ENCODE peak calls at places on chromosomes 2 and 18, in eight cellular contexts. S, K, C, H, M, F, O and I are unnamed samples.

GRCh38 chr18:12359515-12359927 is 17.5 kb downstream of the AFG3L2 start:
- DNase-seq in S (no peak), K (peak), M (peak), C (peak), F (peak), H (no peak), O (peak), I (peak)

GRCh38 chr2:239369631-239370161 is 31.1 kb downstream of the HDAC4 start:
- DNase-seq in F (no peak), H (no peak), M (peak), K (no peak), O (peak), S (no peak), C (no peak), I (no peak)

GRCh38 chr2:190841707-190842505 is 38.7 kb upstream of the GLS start:
- DNase-seq in F (peak), O (peak), S (no peak), H (no peak), K (peak), M (peak), C (no peak), I (peak)

GRCh38 chr2:28972778-28973335 is 8.2 kb upstream of the TOGARAM2 start:
- DNase-seq in F (no peak), M (no peak), K (peak), O (peak), H (no peak), C (no peak), S (no peak), I (peak)

GRCh38 chr2:10249798-10250197 is 52.9 kb upstream of the HPCAL1 start:
- DNase-seq in C (no peak), H (no peak), M (no peak), F (no peak), O (no peak), S (no peak), K (no peak), I (no peak)

GRCh38 chr2:232457121-232458011 is 1.4 kb downstream of the ALPI start:
- DNase-seq in S (no peak), O (no peak), K (no peak), C (no peak), F (no peak), H (no peak), M (no peak), I (no peak)

GRCh38 chr2:53432921-53433320 is 334.7 kb upstream of the CHAC2 start:
- DNase-seq in K (peak), F (no peak), O (peak), M (no peak), C (no peak), H (no peak), S (no peak), I (no peak)

GRCh38 chr2:118019821-118020220 is 6.0 kb upstream of the CCDC93 start:
- DNase-seq in K (no peak), C (no peak), O (no peak), M (no peak), F (no peak), H (no peak), S (no peak), I (no peak)

GRCh38 chr2:174632847-174633620 is 35.4 kb upstream of the WIPF1 start:
- DNase-seq in K (no peak), S (no peak), M (peak), C (peak), H (no peak), F (peak), O (no peak), I (peak)

GRCh38 chr2:231356474-231356849 is 39.0 kb upstream of the B3GNT7 start:
- DNase-seq in C (no peak), O (no peak), H (peak), K (no peak), S (peak), M (no peak), F (no peak), I (peak)

GRCh38 chr2:128644745-128645256 is 326.1 kb upstream of the HS6ST1 start:
- DNase-seq in O (no peak), K (peak), S (no peak), M (no peak), H (no peak), F (no peak), C (no peak), I (peak)

GRCh38 chr18:48930926-48931325 is 19.8 kb downstream of the SMAD7 start:
- DNase-seq in H (no peak), F (no peak), O (no peak), M (no peak), S (no peak), C (no peak), K (no peak), I (no peak)

GRCh38 chr2:170052151-170052550 is 125.8 kb upstream of the MYO3B start:
- DNase-seq in H (no peak), F (peak), M (peak), S (no peak), K (peak), O (peak), C (no peak), I (no peak)

GRCh38 chr2:155266579-155266978 is 568.1 kb downstream of the KCNJ3 start:
- DNase-seq in S (no peak), M (no peak), K (no peak), C (no peak), O (no peak), F (no peak), H (no peak), I (no peak)

GRCh38 chr2:144514731-144515424 is 5.0 kb downstream of the ZEB2 start:
- DNase-seq in O (no peak), C (no peak), K (no peak), M (peak), F (no peak), S (no peak), H (no peak), I (no peak)

GRCh38 chr2:11397046-11397445 is 52.6 kb upstream of the ROCK2 start:
- DNase-seq in S (no peak), O (no peak), K (no peak), F (no peak), M (no peak), H (no peak), C (no peak), I (no peak)

GRCh38 chr2:46780801-46781445 is 134.7 kb downstream of the MCFD2 start:
- DNase-seq in M (peak), H (no peak), F (peak), C (peak), O (no peak), K (no peak), S (no peak), I (peak)

GRCh38 chr2:62527478-62528210 is 21.6 kb upstream of the TMEM17 start:
- DNase-seq in S (no peak), F (no peak), K (no peak), H (no peak), O (no peak), M (peak), C (no peak), I (no peak)

GRCh38 chr2:9554841-9555337 is 741 bp downstream of the ADAM17 start:
- DNase-seq in S (no peak), K (peak), H (no peak), C (peak), F (peak), M (peak), O (peak), I (peak)

GRCh38 chr2:168687314-168687713 is 115.1 kb upstream of the NOSTRIN start:
- DNase-seq in H (no peak), S (no peak), O (peak), F (peak), C (no peak), M (peak), K (peak), I (peak)

GRCh38 chr2:152632736-152633135 is 84.5 kb downstream of the PRPF40A start:
- DNase-seq in O (no peak), S (no peak), F (no peak), K (no peak), M (no peak), C (no peak), H (no peak), I (no peak)

GRCh38 chr2:133231264-133231663 is 337.0 kb downstream of the NCKAP5 start:
- DNase-seq in F (no peak), M (no peak), O (no peak), S (no peak), K (no peak), C (no peak), H (no peak), I (no peak)

GRCh38 chr18:22871809-22872525 is 61.2 kb upstream of the RBBP8 start:
- DNase-seq in O (no peak), F (peak), H (no peak), S (no peak), M (peak), K (no peak), C (no peak), I (peak)

GRCh38 chr2:145682536-145683157 is 1162.7 kb upstream of the ZEB2 start:
- DNase-seq in K (peak), C (no peak), S (no peak), M (peak), F (no peak), H (no peak), O (peak), I (no peak)

GRCh38 chr2:100017633-100018032 is 124.8 kb downstream of the AFF3 start:
- DNase-seq in H (no peak), M (peak), F (peak), S (no peak), O (no peak), C (no peak), K (no peak), I (no peak)

DNA sequence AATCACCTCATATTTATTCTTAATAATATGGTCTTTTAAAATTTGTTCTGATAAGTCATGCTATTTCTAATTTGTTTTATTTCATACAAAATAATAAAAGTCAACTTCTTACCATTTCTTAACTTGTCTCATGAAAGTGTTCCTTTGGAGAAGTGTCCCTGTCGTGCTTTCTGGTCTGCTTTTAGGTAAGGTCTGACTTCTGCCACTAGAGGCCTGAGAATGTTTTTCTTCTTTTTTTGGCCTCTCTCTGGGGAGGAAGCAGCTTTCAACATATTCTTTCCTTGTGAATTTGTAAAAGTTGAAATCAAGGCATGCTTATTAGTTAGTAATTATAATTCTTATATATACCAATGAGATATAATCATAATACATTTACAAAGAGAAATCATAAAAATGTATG is 39.4 kb downstream of the MAP2 start:
- DNase-seq in C (no peak), H (no peak), F (peak), M (no peak), O (no peak), K (no peak), S (no peak), I (peak)
- TF ChIP-seq CTCF in C (peak), H (no peak), F (peak), M (no peak), O (peak), K (no peak), S (no peak), I (peak)

GRCh38 chr2:94997981-94998920 is 27.3 kb upstream of the MAL start:
- DNase-seq in O (no peak), K (no peak), H (no peak), S (no peak), F (no peak), C (no peak), M (no peak), I (no peak)
- H3K4me3 ChIP-seq in O (no peak), K (no peak), H (peak), S (no peak), F (no peak), C (no peak), M (no peak), I (no peak)

DNA sequence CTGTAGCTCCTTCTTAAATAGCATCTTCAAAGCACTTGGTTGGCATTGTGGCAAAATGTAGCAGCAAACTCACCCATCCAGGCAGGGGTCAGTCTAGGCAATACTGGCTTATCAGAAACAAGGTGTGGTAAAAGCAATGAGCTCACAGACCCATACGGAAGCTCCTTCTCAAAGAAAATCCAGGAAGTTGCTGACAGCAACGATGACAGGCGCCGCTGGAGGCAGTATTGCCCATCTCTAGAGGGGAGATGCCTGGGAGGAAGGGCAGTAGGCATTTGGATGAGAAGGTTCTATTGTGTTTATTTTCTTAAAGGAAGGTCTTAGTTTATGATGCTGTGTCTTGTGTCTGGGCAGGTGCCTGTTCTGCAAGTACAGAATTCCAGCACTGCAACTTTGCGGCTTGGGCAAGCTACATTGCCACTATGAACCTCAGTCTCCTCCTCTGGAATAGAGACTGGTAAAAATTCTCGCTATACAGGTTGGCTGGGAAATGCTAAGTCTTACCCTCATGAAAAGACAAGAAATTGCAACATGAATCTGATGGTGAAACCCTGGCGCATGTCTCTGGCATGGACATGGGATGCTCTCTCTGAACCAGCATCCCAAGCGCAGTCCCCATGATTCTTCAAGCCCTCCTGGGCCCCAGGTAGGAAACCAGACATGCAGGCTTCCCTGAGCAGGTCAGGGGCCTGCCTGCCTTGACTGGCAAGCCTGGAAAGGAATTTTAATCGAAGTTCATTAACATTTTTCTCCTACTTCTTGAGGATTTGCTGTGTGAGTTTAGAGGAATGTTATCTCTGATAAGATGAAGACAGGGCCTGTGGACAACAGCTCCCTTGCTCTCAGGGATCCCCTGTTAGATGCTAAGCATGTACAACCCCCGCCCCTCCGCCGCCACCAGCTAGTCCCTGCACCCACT is 156.0 kb downstream of the TFCP2L1 start:
- DNase-seq in H (peak), F (peak), C (peak), O (peak), K (peak), S (no peak), M (peak), I (peak)
- TF ChIP-seq CTCF in H (no peak), F (peak), C (peak), O (peak), K (peak), S (no peak), M (peak), I (peak)

GRCh38 chr2:102204638-102205037 is 17.8 kb downstream of the IL1RL2 start:
- DNase-seq in H (no peak), O (no peak), S (no peak), M (no peak), F (no peak), C (no peak), K (no peak), I (no peak)

GRCh38 chr2:102209474-102209873 is 22.7 kb downstream of the IL1RL2 start:
- DNase-seq in S (no peak), O (no peak), F (no peak), K (no peak), C (no peak), M (no peak), H (no peak), I (no peak)

GRCh38 chr2:102208774-102209173 is 22.0 kb downstream of the IL1RL2 start:
- DNase-seq in K (no peak), H (no peak), C (no peak), O (no peak), F (no peak), M (no peak), S (no peak), I (no peak)

DNA sequence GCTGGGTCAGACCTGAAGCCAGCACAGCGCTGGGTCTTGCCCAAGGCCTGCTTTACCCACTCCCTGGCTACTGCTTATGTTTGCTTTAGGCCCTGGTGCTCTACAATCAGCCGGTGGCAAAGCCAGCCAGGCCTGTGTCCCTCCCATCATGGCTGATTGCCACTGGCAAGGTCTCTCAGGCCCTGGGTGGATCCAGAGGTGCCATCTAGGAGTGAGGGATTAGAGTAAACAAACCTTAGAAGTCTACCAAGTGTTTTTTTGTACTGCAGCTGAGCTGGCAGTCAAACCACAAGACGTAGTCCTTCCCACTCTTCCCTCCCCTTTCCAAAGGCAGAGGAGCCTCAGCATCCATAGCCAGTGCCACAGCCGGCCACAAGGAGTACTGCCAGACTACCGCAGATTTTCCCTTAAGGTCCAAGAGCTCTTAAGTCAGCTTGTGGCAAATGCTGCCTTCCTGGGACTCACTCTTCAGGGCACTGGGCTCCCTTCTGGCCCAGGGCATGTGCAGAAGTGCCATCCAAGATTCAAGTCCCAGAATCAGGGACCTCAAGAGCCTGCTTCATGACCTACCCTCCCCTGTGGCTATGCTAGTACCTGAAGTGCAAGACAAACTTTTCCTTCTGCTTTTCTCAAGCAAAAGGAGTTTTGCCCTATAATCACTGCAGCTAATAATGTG is 20.0 kb downstream of the IL1RL2 start:
- DNase-seq in C (no peak), K (no peak), H (peak), M (no peak), F (peak), S (no peak), O (no peak), I (no peak)
- H3K4me3 ChIP-seq in C (no peak), K (no peak), H (no peak), M (no peak), F (no peak), S (no peak), O (no peak), I (no peak)

GRCh38 chr18:26803643-26804042 is 61.9 kb downstream of the AQP4 start:
- DNase-seq in F (no peak), S (no peak), C (no peak), O (peak), M (no peak), H (no peak), K (peak), I (no peak)
- TF ChIP-seq CTCF in F (no peak), S (no peak), C (no peak), O (peak), M (no peak), H (no peak), K (no peak), I (no peak)